ENCODE peak calls at places on chromosomes 3 and 15, in eight cellular contexts. W, F, N, I, O, H, E and X are unnamed samples.

GRCh38 chr15:48759921-48760320 is 50.9 kb downstream of the CEP152 start:
- DNase-seq in E (peak; percentile 15), N (no peak), W (no peak), I (no peak), F (no peak), H (no peak), O (no peak), X (no peak)

GRCh38 chr3:20073683-20074082 is 33.4 kb downstream of the KAT2B start:
- DNase-seq in O (no peak), F (no peak), E (no peak), I (no peak), H (no peak), N (no peak), W (no peak), X (no peak)

GRCh38 chr3:44419159-44419922 is 58.1 kb downstream of the ZNF445 start:
- DNase-seq in H (no peak), F (no peak), E (no peak), W (no peak), N (no peak), I (no peak), O (no peak), X (no peak)

GRCh38 chr3:159208080-159208479 is 406.2 kb downstream of the MFSD1 start:
- DNase-seq in H (no peak), E (no peak), W (no peak), N (no peak), O (no peak), F (no peak), I (peak; percentile 38), X (no peak)

GRCh38 chr3:152595975-152596832 is 238.7 kb upstream of the P2RY1 start:
- DNase-seq in N (peak; percentile 27), O (no peak), H (no peak), I (peak; percentile 18), E (peak; percentile 42), F (peak; percentile 16), W (peak; percentile 76), X (peak; percentile 71)

GRCh38 chr3:126345641-126346460 is 11.4 kb downstream of the KLF15 start:
- DNase-seq in W (no peak), F (no peak), I (no peak), E (no peak), O (no peak), N (no peak), H (no peak), X (no peak)

GRCh38 chr3:24730173-24730572 is 235.5 kb upstream of the THRB start:
- DNase-seq in W (no peak), I (no peak), N (no peak), E (no peak), H (no peak), O (no peak), F (no peak), X (no peak)

GRCh38 chr3:98240133-98240532 is 23.9 kb upstream of the OR5H6 start:
- DNase-seq in E (no peak), N (no peak), F (no peak), W (no peak), I (no peak), O (no peak), H (no peak), X (no peak)

GRCh38 chr3:115071611-115072010 is 75.5 kb downstream of the ZBTB20 start:
- DNase-seq in W (no peak), F (no peak), N (no peak), O (no peak), E (no peak), I (peak; percentile 11), H (no peak), X (no peak)

GRCh38 chr3:126180477-126181397 is at the start of gene ALDH1L1:
- DNase-seq in W (no peak), F (no peak), I (no peak), H (no peak), O (no peak), E (peak; percentile 40), N (no peak), X (no peak)

GRCh38 chr15:31402511-31403056 is 75.9 kb downstream of the KLF13 start:
- DNase-seq in W (no peak), O (no peak), E (no peak), N (no peak), F (no peak), I (no peak), H (no peak), X (no peak)

GRCh38 chr15:66424963-66425612 is 38.4 kb downstream of the MAP2K1 start:
- DNase-seq in F (no peak), I (no peak), O (no peak), N (no peak), H (no peak), E (no peak), W (no peak), X (no peak)